ENCODE peak calls at places on chromosomes 16 and 17, in seven cellular contexts. One of them, this sample, is unnamed.

GRCh38 chr17:15998031-15998574 is 1.4 kb downstream of the ZSWIM7 start:
- DNase-seq in NCI-H1092: no peak
- DNase-seq in T-helper 2 cell: no peak
- DNase-seq in fibroblast of the conjunctiva: no peak
- DNase-seq in aorta: no peak
- DNase-seq in heart left ventricle: no peak
- DNase-seq in A172: no peak
- DNase-seq in this sample: no peak

GRCh38 chr17:5500804-5501391 is 14.5 kb downstream of the MIS12 start:
- DNase-seq in NCI-H1092: peak
- DNase-seq in T-helper 2 cell: peak
- DNase-seq in fibroblast of the conjunctiva: peak
- DNase-seq in aorta: peak
- DNase-seq in heart left ventricle: peak
- DNase-seq in A172: peak
- DNase-seq in this sample: no peak

GRCh38 chr17:47705536-47706481 is 11.8 kb downstream of the TBKBP1 start:
- DNase-seq in NCI-H1092: no peak
- DNase-seq in T-helper 2 cell: no peak
- DNase-seq in fibroblast of the conjunctiva: no peak
- DNase-seq in aorta: peak
- DNase-seq in heart left ventricle: no peak
- DNase-seq in A172: no peak
- DNase-seq in this sample: no peak

GRCh38 chr16:3383045-3383448 is 17.8 kb downstream of the ZSCAN32 start:
- DNase-seq in NCI-H1092: no peak
- DNase-seq in T-helper 2 cell: no peak
- DNase-seq in fibroblast of the conjunctiva: no peak
- DNase-seq in aorta: no peak
- DNase-seq in heart left ventricle: no peak
- DNase-seq in A172: no peak
- DNase-seq in this sample: no peak

GRCh38 chr17:83041305-83041704 is 38.1 kb upstream of the METRNL start:
- DNase-seq in NCI-H1092: no peak
- DNase-seq in T-helper 2 cell: no peak
- DNase-seq in fibroblast of the conjunctiva: no peak
- DNase-seq in aorta: no peak
- DNase-seq in heart left ventricle: no peak
- DNase-seq in A172: no peak
- DNase-seq in this sample: no peak

GRCh38 chr16:11543676-11544393 is 42.9 kb downstream of the LITAF start:
- DNase-seq in NCI-H1092: no peak
- DNase-seq in T-helper 2 cell: no peak
- DNase-seq in fibroblast of the conjunctiva: no peak
- DNase-seq in aorta: no peak
- DNase-seq in heart left ventricle: no peak
- DNase-seq in A172: no peak
- DNase-seq in this sample: no peak

GRCh38 chr17:74430706-74431567 is 951 bp upstream of the GPRC5C start:
- DNase-seq in NCI-H1092: peak
- DNase-seq in T-helper 2 cell: no peak
- DNase-seq in fibroblast of the conjunctiva: no peak
- DNase-seq in aorta: peak
- DNase-seq in heart left ventricle: peak
- DNase-seq in A172: peak
- DNase-seq in this sample: no peak

GRCh38 chr16:17038415-17038814 is 432.3 kb downstream of the XYLT1 start:
- DNase-seq in NCI-H1092: no peak
- DNase-seq in T-helper 2 cell: no peak
- DNase-seq in fibroblast of the conjunctiva: no peak
- DNase-seq in aorta: no peak
- DNase-seq in heart left ventricle: no peak
- DNase-seq in A172: no peak
- DNase-seq in this sample: no peak

GRCh38 chr16:27355610-27356009 is 41.8 kb downstream of the IL4R start:
- DNase-seq in NCI-H1092: no peak
- DNase-seq in T-helper 2 cell: no peak
- DNase-seq in fibroblast of the conjunctiva: no peak
- DNase-seq in aorta: no peak
- DNase-seq in heart left ventricle: peak
- DNase-seq in A172: peak
- DNase-seq in this sample: no peak

GRCh38 chr17:38920374-38921291 is 4.8 kb upstream of the LASP1NB start:
- DNase-seq in NCI-H1092: no peak
- DNase-seq in T-helper 2 cell: no peak
- DNase-seq in fibroblast of the conjunctiva: no peak
- DNase-seq in aorta: peak
- DNase-seq in heart left ventricle: no peak
- DNase-seq in A172: no peak
- DNase-seq in this sample: no peak

GRCh38 chr16:14629612-14629918 is 495 bp downstream of the PARN start:
- DNase-seq in NCI-H1092: no peak
- DNase-seq in T-helper 2 cell: no peak
- DNase-seq in fibroblast of the conjunctiva: no peak
- DNase-seq in aorta: no peak
- DNase-seq in heart left ventricle: no peak
- DNase-seq in A172: peak
- DNase-seq in this sample: no peak

GRCh38 chr17:1709971-1710806 is at the start of gene TLCD2:
- DNase-seq in NCI-H1092: no peak
- DNase-seq in T-helper 2 cell: no peak
- DNase-seq in fibroblast of the conjunctiva: peak
- DNase-seq in aorta: peak
- DNase-seq in heart left ventricle: peak
- DNase-seq in A172: no peak
- DNase-seq in this sample: peak

GRCh38 chr17:77451271-77451893 is 310.6 kb downstream of the SEC14L1 start:
- DNase-seq in NCI-H1092: peak
- DNase-seq in T-helper 2 cell: peak
- DNase-seq in fibroblast of the conjunctiva: no peak
- DNase-seq in aorta: peak
- DNase-seq in heart left ventricle: peak
- DNase-seq in A172: no peak
- DNase-seq in this sample: no peak

GRCh38 chr17:40038882-40039513 is 15.2 kb downstream of the MED24 start:
- DNase-seq in NCI-H1092: no peak
- DNase-seq in T-helper 2 cell: no peak
- DNase-seq in fibroblast of the conjunctiva: peak
- DNase-seq in aorta: peak
- DNase-seq in heart left ventricle: peak
- DNase-seq in A172: peak
- DNase-seq in this sample: no peak

GRCh38 chr16:53084141-53084541 is 29.4 kb downstream of the CHD9 start:
- DNase-seq in NCI-H1092: no peak
- DNase-seq in T-helper 2 cell: no peak
- DNase-seq in fibroblast of the conjunctiva: no peak
- DNase-seq in aorta: no peak
- DNase-seq in heart left ventricle: no peak
- DNase-seq in A172: no peak
- DNase-seq in this sample: no peak

GRCh38 chr17:67602974-67603373 is 114.8 kb upstream of the NOL11 start:
- DNase-seq in NCI-H1092: peak
- DNase-seq in T-helper 2 cell: no peak
- DNase-seq in fibroblast of the conjunctiva: peak
- DNase-seq in aorta: no peak
- DNase-seq in heart left ventricle: no peak
- DNase-seq in A172: peak
- DNase-seq in this sample: peak

GRCh38 chr16:706189-707061 is 824 bp upstream of the FBXL16 start:
- DNase-seq in NCI-H1092: peak
- DNase-seq in T-helper 2 cell: no peak
- DNase-seq in fibroblast of the conjunctiva: no peak
- DNase-seq in aorta: no peak
- DNase-seq in heart left ventricle: no peak
- DNase-seq in A172: no peak
- DNase-seq in this sample: no peak

GRCh38 chr17:49548506-49549310 is 27.0 kb upstream of the NXPH3 start:
- DNase-seq in NCI-H1092: no peak
- DNase-seq in T-helper 2 cell: no peak
- DNase-seq in fibroblast of the conjunctiva: peak
- DNase-seq in aorta: no peak
- DNase-seq in heart left ventricle: no peak
- DNase-seq in A172: peak
- DNase-seq in this sample: no peak

GRCh38 chr17:29042679-29043538 is at the start of gene PIPOX:
- DNase-seq in NCI-H1092: peak
- DNase-seq in T-helper 2 cell: no peak
- DNase-seq in fibroblast of the conjunctiva: no peak
- DNase-seq in aorta: no peak
- DNase-seq in heart left ventricle: no peak
- DNase-seq in A172: peak
- DNase-seq in this sample: no peak

GRCh38 chr17:70127221-70127873 is 42.0 kb upstream of the KCNJ2 start:
- DNase-seq in NCI-H1092: no peak
- DNase-seq in T-helper 2 cell: no peak
- DNase-seq in fibroblast of the conjunctiva: no peak
- DNase-seq in aorta: no peak
- DNase-seq in heart left ventricle: no peak
- DNase-seq in A172: no peak
- DNase-seq in this sample: no peak

GRCh38 chr17:48021964-48022363 is 15.6 kb downstream of the COPZ2 start:
- DNase-seq in NCI-H1092: no peak
- DNase-seq in T-helper 2 cell: no peak
- DNase-seq in fibroblast of the conjunctiva: no peak
- DNase-seq in aorta: peak
- DNase-seq in heart left ventricle: no peak
- DNase-seq in A172: no peak
- DNase-seq in this sample: no peak

GRCh38 chr17:9872852-9873251 is 32.2 kb downstream of the RCVRN start:
- DNase-seq in NCI-H1092: no peak
- DNase-seq in T-helper 2 cell: no peak
- DNase-seq in fibroblast of the conjunctiva: no peak
- DNase-seq in aorta: no peak
- DNase-seq in heart left ventricle: no peak
- DNase-seq in A172: no peak
- DNase-seq in this sample: no peak